ENCODE peak calls at places on chromosomes 4 and X, in six cellular contexts. U, L, G, J, O and B are unnamed samples. For H3K4me1, the result is how much of the 10 kb centered on the place peaks cover.

GRCh38 chr4:108425988-108426387 is 194.4 kb upstream of the RPL34 start:
- DNase-seq in L (peak), J (no peak), U (no peak), G (peak), O (no peak), B (no peak)

GRCh38 chr4:146981651-146982050 is 36.0 kb upstream of the TTC29 start:
- DNase-seq in U (no peak), J (peak), G (peak), O (no peak), L (peak), B (no peak)

GRCh38 chrX:79270401-79270800 is 96.7 kb downstream of the ITM2A start:
- DNase-seq in O (peak), G (no peak), L (no peak), J (peak), U (peak), B (no peak)

GRCh38 chr4:87353592-87353991 is 30.9 kb upstream of the HSD17B13 start:
- DNase-seq in L (peak), O (no peak), G (peak), U (peak), J (peak), B (peak)

GRCh38 chrX:37302569-37302968 is 46.6 kb upstream of the PRRG1 start:
- DNase-seq in L (peak), J (no peak), G (peak), U (no peak), O (no peak), B (peak)

GRCh38 chr4:7083597-7084563 is 16.0 kb upstream of the GRPEL1 start:
- DNase-seq in L (no peak), J (no peak), O (no peak), U (no peak), G (no peak), B (no peak)

GRCh38 chr4:152640058-152640921 is 39.5 kb downstream of the TMEM154 start:
- DNase-seq in L (peak), U (no peak), G (no peak), J (peak), O (no peak), B (peak)

GRCh38 chr4:56804551-56804950 is 16.9 kb downstream of the SPINK2 start:
- DNase-seq in L (peak), J (no peak), O (no peak), U (no peak), G (peak), B (no peak)

GRCh38 chr4:78951862-78952472 is 12.7 kb upstream of the PAQR3 start:
- DNase-seq in G (peak), J (peak), U (no peak), L (peak), O (no peak), B (peak)

GRCh38 chr4:185221491-185221890 is 12.1 kb downstream of the SNX25 start:
- DNase-seq in L (no peak), J (no peak), O (no peak), G (no peak), U (no peak), B (no peak)

GRCh38 chrX:96985046-96985445 is 101.3 kb downstream of the RPA4 start:
- DNase-seq in J (no peak), O (no peak), G (peak), L (peak), U (no peak), B (no peak)

GRCh38 chrX:17987783-17988182 is 126.7 kb upstream of the RAI2 start:
- DNase-seq in O (no peak), G (no peak), J (no peak), L (no peak), U (no peak), B (no peak)

GRCh38 chr4:124713213-124713592 is 671 bp upstream of the ANKRD50 start:
- DNase-seq in O (peak), L (peak), J (peak), G (peak), U (peak), B (peak)

GRCh38 chr4:40157444-40157843 is 39.4 kb upstream of the RHOH start:
- DNase-seq in G (no peak), O (no peak), L (peak), J (no peak), U (no peak), B (no peak)

GRCh38 chrX:106168107-106168506 is at the start of gene PWWP3B:
- DNase-seq in J (peak), L (no peak), U (peak), O (peak), G (peak), B (peak)

GRCh38 chr4:25760518-25761157 is 102.2 kb downstream of the SEL1L3 start:
- DNase-seq in O (no peak), L (peak), G (no peak), U (no peak), J (no peak), B (no peak)

GRCh38 chr4:185716008-185716976 is 95.7 kb downstream of the SORBS2 start:
- DNase-seq in J (no peak), G (no peak), O (peak), L (no peak), U (no peak), B (peak)

GRCh38 chr4:118180776-118181175 is 146.5 kb downstream of the NDST3 start:
- DNase-seq in L (peak), G (peak), U (no peak), O (no peak), J (no peak), B (no peak)

GRCh38 chr4:140257461-140258305 is 103.7 kb upstream of the MAML3 start:
- DNase-seq in L (peak), O (no peak), J (no peak), U (no peak), G (no peak), B (no peak)

GRCh38 chrX:65586491-65586890 is 51.9 kb upstream of the LAS1L start:
- DNase-seq in L (no peak), U (no peak), J (no peak), G (peak), O (peak), B (no peak)

GRCh38 chrX:11558972-11559371 is 106.7 kb downstream of the ARHGAP6 start:
- DNase-seq in G (no peak), J (no peak), U (no peak), L (no peak), O (peak), B (peak)

GRCh38 chr4:5754529-5754881 is 43.5 kb downstream of the EVC start:
- DNase-seq in L (no peak), U (no peak), O (no peak), J (no peak), G (no peak), B (no peak)
- H3K4me1 ChIP-seq in L (under half), U (under half), O (under half), J (under half), G (under half), B (under half)

GRCh38 chr4:2386717-2387116 is 31.7 kb downstream of the ZFYVE28 start:
- DNase-seq in L (no peak), J (no peak), O (no peak), G (no peak), U (no peak), B (no peak)
- H3K4me1 ChIP-seq in L (under half), J (under half), O (under half), G (under half), U (under half), B (under half)

DNA sequence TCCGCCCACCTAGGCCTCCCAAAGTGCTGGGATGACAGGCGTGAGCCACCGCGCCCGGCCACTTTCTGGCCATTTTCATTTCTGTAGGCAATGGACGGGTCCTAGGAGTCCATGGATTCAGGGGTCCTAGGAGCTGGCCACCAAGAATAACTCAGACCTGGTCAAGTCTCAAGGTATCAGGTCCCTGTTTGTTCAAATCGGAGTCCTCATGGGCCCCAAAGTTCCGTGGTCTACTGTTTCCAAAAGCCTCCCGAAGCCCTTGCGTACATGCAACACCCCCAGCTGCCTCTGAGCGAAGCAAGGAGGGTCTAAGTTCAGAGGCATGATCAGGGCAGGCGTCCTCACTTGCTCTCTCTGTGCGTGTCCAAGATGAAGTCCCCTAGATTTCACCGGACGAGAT is 30.1 kb downstream of the P2RY8 start:
- DNase-seq in O (no peak), G (no peak), L (no peak), U (no peak), J (no peak), B (no peak)
- H3K4me1 ChIP-seq in O (under half), G (under half), L (under half), U (under half), J (under half), B (under half)

GRCh38 chrX:71106427-71106826 is at the start of gene CXorf65:
- DNase-seq in O (no peak), L (no peak), U (no peak), J (no peak), G (no peak), B (no peak)

GRCh38 chrX:71105638-71106037 is 902 bp downstream of the CXorf65 start:
- DNase-seq in G (no peak), L (no peak), U (no peak), J (no peak), O (no peak), B (no peak)

GRCh38 chrX:71107762-71108360 is 1.3 kb upstream of the CXorf65 start:
- DNase-seq in J (no peak), O (no peak), L (no peak), U (no peak), G (no peak), B (no peak)

GRCh38 chrX:71103110-71103983 is 3.2 kb downstream of the CXorf65 start:
- DNase-seq in O (peak), U (no peak), J (no peak), G (no peak), L (no peak), B (peak)

GRCh38 chrX:71107245-71107644 is 705 bp upstream of the CXorf65 start:
- DNase-seq in G (no peak), O (no peak), U (no peak), J (no peak), L (no peak), B (no peak)
- H3K4me1 ChIP-seq in G (under half), O (under half), U (under half), J (under half), L (under half), B (under half)

GRCh38 chrX:21741378-21741777 is 16.5 kb downstream of the SMPX start:
- DNase-seq in O (no peak), G (no peak), U (no peak), L (no peak), J (no peak), B (no peak)

GRCh38 chrX:21738145-21738949 is 19.6 kb downstream of the SMPX start:
- DNase-seq in G (peak), J (peak), U (no peak), L (no peak), O (no peak), B (no peak)

GRCh38 chrX:21741869-21742701 is 15.8 kb downstream of the SMPX start:
- DNase-seq in G (peak), O (no peak), L (no peak), J (no peak), U (peak), B (no peak)

GRCh38 chrX:21738950-21739287 is 19.0 kb downstream of the SMPX start:
- DNase-seq in O (no peak), U (no peak), J (no peak), L (no peak), G (no peak), B (no peak)

GRCh38 chrX:21740329-21741274 is 17.3 kb downstream of the SMPX start:
- DNase-seq in O (no peak), G (peak), J (no peak), U (peak), L (no peak), B (peak)
- H3K4me1 ChIP-seq in O (under half), G (under half), J (under half), U (under half), L (under half), B (under half)

DNA sequence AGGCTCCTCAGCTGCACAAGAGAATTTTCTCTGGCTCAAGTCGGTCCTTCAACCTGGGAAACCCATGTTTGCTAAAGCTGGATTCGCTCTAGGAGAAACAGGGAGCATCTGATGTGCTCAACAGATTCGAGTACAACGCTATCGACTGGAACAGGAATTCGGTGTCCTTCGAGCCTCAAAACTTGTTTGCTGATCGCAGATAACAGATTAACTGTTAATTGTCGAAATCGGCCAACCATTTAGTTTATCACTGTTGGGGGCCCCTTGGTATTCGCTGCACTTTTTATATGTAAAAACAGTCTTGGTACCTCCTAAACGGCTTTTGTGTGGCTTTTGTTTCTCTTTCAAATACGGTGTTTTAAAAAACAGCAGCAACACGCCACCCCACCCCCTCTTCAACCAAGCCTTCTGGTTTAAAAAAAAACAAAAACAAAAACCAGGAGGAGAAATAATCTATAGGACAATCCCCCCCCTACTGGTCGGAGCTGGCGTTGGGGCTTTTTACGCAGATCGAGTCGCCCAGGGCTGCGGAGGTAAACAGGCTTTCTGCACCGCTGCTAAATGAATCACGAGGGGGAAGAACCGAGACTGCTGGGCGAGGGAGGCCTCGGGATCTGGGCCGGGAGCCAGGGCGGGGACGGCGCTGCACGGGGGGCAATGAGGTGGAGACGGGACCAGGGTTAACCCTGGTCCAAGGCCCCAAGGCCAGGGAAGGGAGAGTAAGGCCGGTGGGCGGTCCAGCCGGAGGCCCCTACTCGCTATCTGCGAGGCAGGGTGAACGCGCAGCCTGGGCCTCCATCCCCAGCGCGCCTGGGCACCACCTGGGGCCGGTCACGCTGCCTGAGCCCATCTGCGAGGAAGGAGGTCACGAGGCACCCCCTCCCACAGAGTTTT is 71.7 kb upstream of the BCOR start:
- DNase-seq in O (peak), U (no peak), J (peak), L (peak), G (peak), B (peak)
- H3K4me1 ChIP-seq in O (under half), U (under half), J (under half), L (under half), G (under half), B (under half)

GRCh38 chrX:41688154-41688553 is 619 bp upstream of the GPR34 start:
- DNase-seq in J (no peak), G (no peak), L (no peak), O (no peak), U (no peak), B (no peak)

GRCh38 chrX:41684940-41685339 is 3.8 kb upstream of the GPR34 start:
- DNase-seq in L (no peak), U (no peak), J (no peak), O (no peak), G (no peak), B (no peak)

GRCh38 chrX:41688835-41689234 is at the start of gene GPR34:
- DNase-seq in L (no peak), G (no peak), U (no peak), O (no peak), J (peak), B (no peak)

GRCh38 chrX:41684138-41684537 is 4.6 kb upstream of the GPR34 start:
- DNase-seq in O (no peak), G (peak), J (no peak), L (no peak), U (no peak), B (peak)

GRCh38 chrX:41686788-41687187 is 2.0 kb upstream of the GPR34 start:
- DNase-seq in L (no peak), J (no peak), O (no peak), G (no peak), U (no peak), B (no peak)
- H3K4me1 ChIP-seq in L (under half), J (under half), O (under half), G (under half), U (under half), B (under half)

GRCh38 chr4:176898791-176899190 is 106.1 kb upstream of the VEGFC start:
- DNase-seq in G (no peak), O (no peak), L (no peak), J (no peak), U (no peak), B (no peak)
- H3K4me1 ChIP-seq in G (under half), O (under half), L (under half), J (under half), U (under half), B (under half)

GRCh38 chrX:132216806-132217202 is 2.4 kb downstream of the RAP2C start:
- DNase-seq in O (no peak), G (peak), U (no peak), L (peak), J (no peak), B (no peak)

GRCh38 chrX:132217203-132218073 is 1.8 kb downstream of the RAP2C start:
- DNase-seq in J (peak), G (peak), L (peak), O (peak), U (peak), B (peak)

GRCh38 chrX:132218100-132218807 is 993 bp downstream of the RAP2C start:
- DNase-seq in L (peak), O (peak), U (peak), G (peak), J (peak), B (peak)

GRCh38 chrX:132216283-132216682 is 3.0 kb downstream of the RAP2C start:
- DNase-seq in O (no peak), L (peak), U (no peak), G (peak), J (no peak), B (no peak)

GRCh38 chrX:132214518-132214917 is 4.7 kb downstream of the RAP2C start:
- DNase-seq in J (no peak), U (no peak), O (no peak), L (peak), G (no peak), B (no peak)
- H3K4me1 ChIP-seq in J (under half), U (under half), O (under half), L (under half), G (under half), B (under half)